ENCODE peak calls at places on chromosome 17, in five cellular contexts. I, J, B, A and C are unnamed samples.

GRCh38 chr17:8158267-8159031 is 4.3 kb downstream of the VAMP2 start:
- DNase-seq in I (peak; percentile 90), J (peak; percentile 97), B (peak; percentile 95), A (peak; percentile 93), C (peak; percentile 74)

GRCh38 chr17:66952031-66952524 is 12.4 kb upstream of the CACNG4 start:
- DNase-seq in I (no peak), J (peak; percentile 71), B (no peak), A (no peak), C (peak; percentile 98)

GRCh38 chr17:67324330-67324729 is 42.0 kb downstream of the PSMD12 start:
- DNase-seq in I (no peak), J (no peak), B (no peak), A (no peak), C (no peak)

GRCh38 chr17:60577147-60577925 is 22.7 kb upstream of the PPM1D start:
- DNase-seq in I (no peak), J (no peak), B (no peak), A (peak; percentile 43), C (no peak)

GRCh38 chr17:82020874-82021727 is 1.6 kb downstream of the CENPX start:
- DNase-seq in I (peak; percentile 74), J (peak; percentile 81), B (no peak), A (peak; percentile 62), C (peak; percentile 58)

GRCh38 chr17:16281351-16281750 is 64.3 kb downstream of the PIGL start:
- DNase-seq in I (no peak), J (no peak), B (no peak), A (no peak), C (no peak)

GRCh38 chr17:61837175-61838051 is 25.9 kb downstream of the BRIP1 start:
- DNase-seq in I (peak; percentile 86), J (peak; percentile 65), B (no peak), A (peak; percentile 24), C (peak; percentile 52)

GRCh38 chr17:44159519-44160210 is 10.8 kb upstream of the ASB16 start:
- DNase-seq in I (peak; percentile 23), J (no peak), B (no peak), A (no peak), C (no peak)

GRCh38 chr17:47057831-47058230 is 78.8 kb upstream of the RPRML start:
- DNase-seq in I (no peak), J (no peak), B (no peak), A (no peak), C (no peak)

GRCh38 chr17:82301300-82301915 is 16.0 kb downstream of the CD7 start:
- DNase-seq in I (no peak), J (no peak), B (no peak), A (no peak), C (no peak)

GRCh38 chr17:64599827-64600226 is 62.3 kb downstream of the SMURF2 start:
- DNase-seq in I (no peak), J (no peak), B (no peak), A (no peak), C (no peak)

GRCh38 chr17:75875182-75875939 is 3.0 kb downstream of the TRIM47 start:
- DNase-seq in I (no peak), J (peak; percentile 60), B (no peak), A (no peak), C (no peak)

GRCh38 chr17:48503747-48504146 is 27.1 kb downstream of the HOXB1 start:
- DNase-seq in I (peak; percentile 95), J (no peak), B (no peak), A (no peak), C (no peak)

GRCh38 chr17:72665841-72666518 is 426.5 kb downstream of the SLC39A11 start:
- DNase-seq in I (no peak), J (no peak), B (no peak), A (no peak), C (no peak)

GRCh38 chr17:63039899-63040602 is 74.0 kb downstream of the TANC2 start:
- DNase-seq in I (no peak), J (no peak), B (no peak), A (no peak), C (peak; percentile 71)

GRCh38 chr17:17512866-17513265 is 16.7 kb upstream of the RASD1 start:
- DNase-seq in I (no peak), J (no peak), B (no peak), A (no peak), C (no peak)

GRCh38 chr17:63929860-63930766 is 2.0 kb downstream of the CD79B start:
- DNase-seq in I (no peak), J (no peak), B (peak; percentile 84), A (peak; percentile 29), C (no peak)

GRCh38 chr17:37280841-37281240 is 94.9 kb upstream of the C17orf78 start:
- DNase-seq in I (no peak), J (no peak), B (no peak), A (no peak), C (no peak)

GRCh38 chr17:66351053-66351452 is 48.6 kb downstream of the PRKCA start:
- DNase-seq in I (no peak), J (peak; percentile 84), B (no peak), A (peak; percentile 13), C (no peak)

GRCh38 chr17:35947156-35947585 is 3.7 kb upstream of the LYZL6 start:
- DNase-seq in I (peak; percentile 78), J (peak; percentile 41), B (no peak), A (peak; percentile 32), C (peak; percentile 44)

GRCh38 chr17:64423881-64424280 is 25.0 kb upstream of the MILR1 start:
- DNase-seq in I (no peak), J (no peak), B (no peak), A (no peak), C (no peak)

GRCh38 chr17:2894782-2895181 is 98.5 kb downstream of the RAP1GAP2 start:
- DNase-seq in I (no peak), J (peak; percentile 85), B (no peak), A (no peak), C (no peak)

GRCh38 chr17:58671969-58672368 is 19.9 kb downstream of the TEX14 start:
- DNase-seq in I (no peak), J (no peak), B (no peak), A (no peak), C (no peak)

GRCh38 chr17:50658602-50659001 is 23.9 kb downstream of the ABCC3 start:
- DNase-seq in I (no peak), J (no peak), B (no peak), A (no peak), C (no peak)

GRCh38 chr17:50657627-50658026 is 22.9 kb downstream of the ABCC3 start:
- DNase-seq in I (no peak), J (no peak), B (no peak), A (no peak), C (no peak)

GRCh38 chr17:50660887-50661345 is 26.2 kb downstream of the ABCC3 start:
- DNase-seq in I (no peak), J (no peak), B (no peak), A (no peak), C (no peak)

GRCh38 chr17:50660042-50660886 is 25.6 kb downstream of the ABCC3 start:
- DNase-seq in I (no peak), J (peak; percentile 49), B (no peak), A (no peak), C (no peak)

GRCh38 chr17:50659220-50659619 is 24.5 kb downstream of the ABCC3 start:
- DNase-seq in I (no peak), J (no peak), B (no peak), A (no peak), C (no peak)
- TF ChIP-seq CTCF in I (no peak), J (no peak), B (no peak), A (no peak), C (no peak)

DNA sequence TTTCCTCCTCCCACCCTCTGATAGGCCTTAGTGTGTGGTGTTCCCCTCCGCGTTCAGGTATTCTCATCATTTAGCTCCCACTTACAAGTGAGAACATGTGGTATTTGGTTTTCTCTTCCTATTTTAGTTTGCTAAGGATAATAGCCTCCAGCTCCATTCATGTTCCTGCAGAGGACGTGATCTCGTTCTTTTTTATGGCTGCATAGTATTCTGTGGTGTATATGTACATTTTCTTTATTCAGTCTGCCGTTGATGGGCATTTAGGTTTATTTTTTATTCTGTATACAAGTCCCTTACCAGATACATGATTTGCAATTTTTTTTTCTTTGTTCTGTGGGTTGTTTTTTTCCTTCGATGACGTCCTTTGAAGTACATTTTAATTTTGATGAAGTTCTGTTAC is 18.8 kb upstream of the CDK5R1 start:
- DNase-seq in I (no peak), J (no peak), B (no peak), A (no peak), C (no peak)
- H3K36me3 ChIP-seq in I (peaks cover 53% of the 10 kb centered on the region), J (peaks cover 100% of the 10 kb centered on the region), B (peaks cover 100% of the 10 kb centered on the region), A (peaks cover 52% of the 10 kb centered on the region), C (peaks cover 21% of the 10 kb centered on the region)

DNA sequence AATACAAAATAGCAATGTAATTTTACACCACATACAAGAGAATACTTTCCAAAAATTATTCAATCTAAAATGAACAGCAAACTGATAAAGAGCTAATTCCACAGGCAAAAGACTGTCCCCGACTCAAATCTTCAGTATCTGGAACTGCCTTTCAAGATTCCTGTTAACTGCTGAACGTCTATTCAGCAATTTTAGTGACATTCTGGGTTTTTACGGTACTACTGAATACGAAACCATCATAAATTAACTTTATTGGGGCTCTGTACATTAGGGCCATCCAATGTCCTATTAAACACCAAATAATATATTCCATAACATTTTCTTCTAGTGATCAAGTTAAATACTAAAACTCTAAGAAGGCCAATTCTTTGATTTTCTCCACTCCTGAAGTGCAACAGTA is 1.6 kb downstream of the FBXL20 start:
- DNase-seq in I (no peak), J (no peak), B (no peak), A (no peak), C (no peak)
- H3K4me3 ChIP-seq in I (no peak overlapping the region), J (peak overlapping the region; percentile 97), B (no peak overlapping the region), A (no peak overlapping the region), C (no peak overlapping the region)

GRCh38 chr17:57372156-57372555 is 115.8 kb downstream of the MSI2 start:
- DNase-seq in I (no peak), J (no peak), B (no peak), A (no peak), C (peak; percentile 81)
- TF ChIP-seq CTCF in I (no peak), J (no peak), B (no peak), A (no peak), C (no peak)

GRCh38 chr17:38766341-38766740 is 13.8 kb downstream of the PSMB3 start:
- DNase-seq in I (no peak), J (no peak), B (no peak), A (no peak), C (no peak)

GRCh38 chr17:38761612-38762011 is 9.1 kb downstream of the PSMB3 start:
- DNase-seq in I (peak; percentile 35), J (no peak), B (peak; percentile 57), A (no peak), C (peak; percentile 36)

GRCh38 chr17:38762231-38762630 is 9.7 kb downstream of the PSMB3 start:
- DNase-seq in I (no peak), J (no peak), B (no peak), A (no peak), C (no peak)
- H3K36me3 ChIP-seq in I (peaks cover 47% of the 10 kb centered on the region), J (peaks cover 100% of the 10 kb centered on the region), B (peaks cover 100% of the 10 kb centered on the region), A (peaks cover 22% of the 10 kb centered on the region), C (peaks cover 23% of the 10 kb centered on the region)

GRCh38 chr17:7045492-7046126 is 1.7 kb upstream of the SLC16A11 start:
- DNase-seq in I (peak; percentile 67), J (peak; percentile 56), B (no peak), A (no peak), C (peak; percentile 84)
- H3K4me3 ChIP-seq in I (peak overlapping the region; percentile 12), J (peak overlapping the region; percentile 14), B (peak overlapping the region; percentile 33), A (no peak overlapping the region), C (no peak overlapping the region)

GRCh38 chr17:14067347-14067746 is 2.0 kb upstream of the COX10 start:
- DNase-seq in I (no peak), J (no peak), B (no peak), A (no peak), C (peak; percentile 5)
- TF ChIP-seq CTCF in I (no peak), J (no peak), B (no peak), A (no peak), C (no peak)